ENCODE peak calls at places on chromosomes 11 and 22, in eight cellular contexts. F is suprapubic skin, C is AG10803, O is psoas muscle, X is foreskin keratinocyte, E is spleen, T is colonic mucosa, N is WERI-Rb-1. S is an unnamed sample.
A peak's percentile ranks its signal among the peaks of the same experiment; 100 is the strongest.

GRCh38 chr11:47412152-47412746 is 3.9 kb downstream of the SLC39A13 start:
- DNase-seq in F (peak; percentile 68), C (peak; percentile 39), O (peak; percentile 63), X (no peak), E (peak; percentile 93), T (peak; percentile 52), N (peak; percentile 72), S (peak; percentile 72)

GRCh38 chr11:2975594-2975993 is 16.5 kb downstream of the NAP1L4 start:
- DNase-seq in F (no peak), C (peak; percentile 32), O (no peak), X (no peak), E (no peak), T (no peak), N (peak; percentile 43), S (peak; percentile 19)

GRCh38 chr11:34653031-34653430 is 32.1 kb downstream of the EHF start:
- DNase-seq in F (no peak), C (no peak), O (no peak), X (no peak), E (no peak), T (no peak), N (no peak), S (no peak)

GRCh38 chr22:30188911-30189310 is 57.6 kb downstream of the LIF start:
- DNase-seq in F (no peak), C (no peak), O (no peak), X (no peak), E (no peak), T (no peak), N (no peak), S (no peak)

GRCh38 chr22:47435204-47435487 is 672.7 kb downstream of the TBC1D22A start:
- DNase-seq in F (no peak), C (no peak), O (no peak), X (no peak), E (no peak), T (no peak), N (no peak), S (no peak)

GRCh38 chr11:46382644-46383403 is 1.4 kb downstream of the MDK start:
- DNase-seq in F (peak; percentile 59), C (peak; percentile 43), O (no peak), X (no peak), E (peak; percentile 74), T (peak; percentile 61), N (peak; percentile 68), S (no peak)

GRCh38 chr22:46018859-46019258 is 41.9 kb upstream of the WNT7B start:
- DNase-seq in F (no peak), C (no peak), O (no peak), X (no peak), E (no peak), T (no peak), N (no peak), S (no peak)

GRCh38 chr22:43269325-43270040 is 73.7 kb downstream of the SCUBE1 start:
- DNase-seq in F (no peak), C (no peak), O (no peak), X (no peak), E (no peak), T (no peak), N (no peak), S (no peak)

GRCh38 chr11:16280256-16280682 is 76.1 kb downstream of the SOX6 start:
- DNase-seq in F (peak; percentile 57), C (no peak), O (peak; percentile 14), X (peak; percentile 76), E (no peak), T (peak; percentile 93), N (no peak), S (peak; percentile 79)

GRCh38 chr11:63839508-63840355 is 822 bp downstream of the MARK2 start:
- DNase-seq in F (peak; percentile 84), C (peak; percentile 9), O (peak; percentile 25), X (no peak), E (peak; percentile 89), T (peak; percentile 66), N (peak; percentile 25), S (peak; percentile 29)

GRCh38 chr11:122101625-122102291 is 14.3 kb downstream of the BLID start:
- DNase-seq in F (no peak), C (peak; percentile 90), O (peak; percentile 49), X (peak; percentile 67), E (no peak), T (peak; percentile 28), N (peak; percentile 52), S (no peak)

GRCh38 chr11:117166491-117166890 is 12.1 kb upstream of the SIDT2 start:
- DNase-seq in F (no peak), C (no peak), O (no peak), X (no peak), E (no peak), T (no peak), N (no peak), S (no peak)

GRCh38 chr11:115406404-115406803 is 97.8 kb downstream of the CADM1 start:
- DNase-seq in F (no peak), C (no peak), O (no peak), X (no peak), E (no peak), T (no peak), N (no peak), S (no peak)

GRCh38 chr11:78841451-78842060 is 266.9 kb upstream of the NARS2 start:
- DNase-seq in F (no peak), C (no peak), O (no peak), X (no peak), E (no peak), T (no peak), N (peak; percentile 54), S (no peak)

GRCh38 chr11:76831911-76832310 is 28.8 kb upstream of the ACER3 start:
- DNase-seq in F (no peak), C (no peak), O (no peak), X (no peak), E (no peak), T (no peak), N (no peak), S (no peak)

GRCh38 chr11:94519478-94520084 is 7.3 kb downstream of the C11orf97 start:
- DNase-seq in F (no peak), C (peak; percentile 25), O (no peak), X (no peak), E (no peak), T (no peak), N (no peak), S (no peak)

GRCh38 chr11:93059074-93059957 is 89.9 kb downstream of the MTNR1B start:
- DNase-seq in F (no peak), C (peak; percentile 41), O (no peak), X (no peak), E (no peak), T (no peak), N (no peak), S (no peak)

GRCh38 chr11:3096909-3097395 is 39.7 kb upstream of the CARS1 start:
- DNase-seq in F (peak; percentile 8), C (no peak), O (no peak), X (no peak), E (no peak), T (no peak), N (no peak), S (no peak)

GRCh38 chr11:9099617-9100016 is 8.2 kb upstream of the SCUBE2 start:
- DNase-seq in F (no peak), C (no peak), O (no peak), X (no peak), E (no peak), T (no peak), N (peak; percentile 85), S (no peak)

GRCh38 chr22:21069375-21069774 is 23.6 kb downstream of the LRRC74B start:
- DNase-seq in F (no peak), C (no peak), O (no peak), X (no peak), E (no peak), T (no peak), N (no peak), S (no peak)

GRCh38 chr11:131649861-131650260 is 279.4 kb downstream of the NTM start:
- DNase-seq in F (no peak), C (no peak), O (no peak), X (no peak), E (no peak), T (no peak), N (no peak), S (no peak)

DNA sequence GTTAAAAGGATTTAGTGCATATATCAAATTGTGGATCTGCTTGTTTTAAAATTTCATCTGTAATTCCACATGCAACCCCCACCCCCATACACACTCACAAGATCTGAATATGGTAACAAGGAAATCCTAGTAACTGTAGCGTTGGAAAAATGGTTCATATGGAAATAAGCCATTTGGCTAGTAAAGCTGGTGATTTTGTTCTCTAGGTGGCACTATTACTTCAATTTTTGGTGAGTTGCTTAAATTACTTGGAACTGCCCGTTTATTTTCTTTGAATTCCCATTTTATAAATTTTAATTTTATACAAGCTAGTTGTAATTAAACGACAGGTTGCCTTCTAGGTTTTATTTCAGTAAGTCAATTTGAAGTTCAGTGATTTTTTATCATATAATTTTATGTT is 5.3 kb downstream of the BDNF start:
- DNase-seq in F (no peak), C (peak; percentile 55), O (no peak), X (no peak), E (no peak), T (no peak), N (no peak), S (no peak)
- TF ChIP-seq CTCF in F (no peak), C (peak; percentile 54), O (no peak), X (peak; percentile 68), E (no peak), T (peak; percentile 21), N (no peak), S (peak; percentile 31)

GRCh38 chr11:1026641-1027482 is 9.7 kb downstream of the MUC6 start:
- DNase-seq in F (no peak), C (no peak), O (no peak), X (no peak), E (no peak), T (no peak), N (no peak), S (no peak)
- TF ChIP-seq CTCF in F (no peak), C (no peak), O (no peak), X (no peak), E (no peak), T (no peak), N (no peak), S (no peak)

DNA sequence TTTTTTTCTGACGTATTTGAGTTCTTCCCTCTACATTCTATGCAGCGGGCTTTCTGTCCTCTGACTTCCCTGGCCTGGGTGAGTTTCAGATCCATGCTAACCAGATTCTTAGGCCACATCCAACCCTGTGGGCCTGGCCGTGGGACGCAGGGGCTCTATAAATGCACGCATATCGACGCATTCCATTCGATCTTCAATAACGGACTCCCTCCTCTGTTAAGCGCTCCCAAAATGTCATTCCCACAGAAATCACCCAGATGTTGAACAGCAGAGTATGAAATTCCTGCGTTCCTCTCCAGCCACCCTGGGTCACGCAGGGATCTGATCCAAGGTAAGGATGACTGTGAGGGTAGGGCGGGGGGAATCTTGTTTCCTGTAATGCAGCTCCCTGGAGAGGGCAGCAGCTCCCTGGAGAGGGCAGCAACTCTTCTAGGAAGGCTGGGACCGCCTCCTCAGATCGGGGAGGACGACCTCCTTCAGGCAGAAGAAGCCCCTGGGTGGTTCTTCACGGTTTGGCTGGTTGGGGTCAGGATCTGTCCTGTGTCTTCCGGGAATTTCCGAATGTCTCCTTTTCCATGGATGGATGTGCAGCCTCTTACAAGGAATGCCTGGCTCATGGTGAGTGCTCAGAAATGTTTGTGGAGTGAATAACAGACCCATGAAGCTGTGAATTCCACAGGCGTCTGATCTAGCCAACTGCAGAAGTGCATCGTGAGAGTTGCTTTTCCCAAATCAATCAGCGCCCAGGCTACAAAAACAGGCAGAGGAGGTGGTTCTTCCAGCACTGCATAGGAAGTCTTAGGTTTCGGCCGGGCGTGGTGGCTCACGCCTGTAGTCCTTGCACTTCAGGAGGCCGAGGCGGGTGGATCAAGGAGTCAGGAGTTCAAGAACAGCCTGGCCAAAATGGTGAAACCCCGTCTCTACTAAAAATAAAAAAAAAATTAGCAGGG is 12.2 kb downstream of the MRGPRD start:
- DNase-seq in F (peak; percentile 47), C (peak; percentile 73), O (no peak), X (no peak), E (peak; percentile 41), T (no peak), N (no peak), S (no peak)
- TF ChIP-seq CTCF in F (no peak), C (peak; percentile 35), O (no peak), X (no peak), E (no peak), T (no peak), N (peak; percentile 25), S (no peak)

GRCh38 chr22:38724926-38725571 is 19.3 kb downstream of the GTPBP1 start:
- DNase-seq in F (no peak), C (peak; percentile 33), O (no peak), X (no peak), E (peak; percentile 58), T (no peak), N (no peak), S (peak; percentile 34)
- TF ChIP-seq CTCF in F (peak; percentile 55), C (peak; percentile 59), O (peak; percentile 31), X (peak; percentile 67), E (no peak), T (peak; percentile 43), N (peak; percentile 58), S (peak; percentile 37)

S was measured in Calu3.